ENCODE peak calls at places on chromosomes 11 and 22, in nine cellular contexts. One of them, this sample, is unnamed.

GRCh38 chr22:49667236-49667635 is 160.4 kb downstream of the BRD1 start:
- DNase-seq in transverse colon: peak; percentile 22
- DNase-seq in ACHN: no peak
- DNase-seq in cardiac fibroblast: peak; percentile 1
- DNase-seq in A549: no peak
- DNase-seq in endothelial cell of umbilical vein: peak; percentile 39
- DNase-seq in neuronal stem cell: no peak
- DNase-seq in endothelial cell: peak; percentile 43
- DNase-seq in RWPE1: no peak
- DNase-seq in this sample: no peak

GRCh38 chr11:60844045-60844869 is 2.3 kb downstream of the CCDC86 start:
- DNase-seq in transverse colon: no peak
- DNase-seq in ACHN: no peak
- DNase-seq in cardiac fibroblast: no peak
- DNase-seq in A549: no peak
- DNase-seq in endothelial cell of umbilical vein: no peak
- DNase-seq in neuronal stem cell: no peak
- DNase-seq in endothelial cell: no peak
- DNase-seq in RWPE1: no peak
- DNase-seq in this sample: no peak

GRCh38 chr22:19235874-19236273 is 55.6 kb downstream of the CLTCL1 start:
- DNase-seq in transverse colon: no peak
- DNase-seq in ACHN: no peak
- DNase-seq in cardiac fibroblast: no peak
- DNase-seq in A549: no peak
- DNase-seq in endothelial cell of umbilical vein: no peak
- DNase-seq in neuronal stem cell: no peak
- DNase-seq in endothelial cell: no peak
- DNase-seq in RWPE1: no peak
- DNase-seq in this sample: no peak

GRCh38 chr22:27317961-27318360 is 483.6 kb downstream of the MN1 start:
- DNase-seq in transverse colon: peak; percentile 43
- DNase-seq in ACHN: peak; percentile 85
- DNase-seq in cardiac fibroblast: no peak
- DNase-seq in A549: no peak
- DNase-seq in endothelial cell of umbilical vein: no peak
- DNase-seq in neuronal stem cell: no peak
- DNase-seq in endothelial cell: no peak
- DNase-seq in RWPE1: no peak
- DNase-seq in this sample: peak; percentile 77

GRCh38 chr11:64285885-64286800 is 495 bp downstream of the GPR137 start:
- DNase-seq in transverse colon: peak; percentile 49
- DNase-seq in ACHN: peak; percentile 28
- DNase-seq in cardiac fibroblast: no peak
- DNase-seq in A549: peak; percentile 65
- DNase-seq in endothelial cell of umbilical vein: no peak
- DNase-seq in neuronal stem cell: no peak
- DNase-seq in endothelial cell: no peak
- DNase-seq in RWPE1: no peak
- DNase-seq in this sample: no peak

GRCh38 chr22:35314161-35314942 is 14.7 kb downstream of the TOM1 start:
- DNase-seq in transverse colon: peak; percentile 65
- DNase-seq in ACHN: no peak
- DNase-seq in cardiac fibroblast: no peak
- DNase-seq in A549: no peak
- DNase-seq in endothelial cell of umbilical vein: no peak
- DNase-seq in neuronal stem cell: no peak
- DNase-seq in endothelial cell: no peak
- DNase-seq in RWPE1: no peak
- DNase-seq in this sample: peak; percentile 65

GRCh38 chr22:44758354-44758969 is 6.1 kb downstream of the ARHGAP8 start:
- DNase-seq in transverse colon: no peak
- DNase-seq in ACHN: peak; percentile 43
- DNase-seq in cardiac fibroblast: peak; percentile 44
- DNase-seq in A549: no peak
- DNase-seq in endothelial cell of umbilical vein: no peak
- DNase-seq in neuronal stem cell: no peak
- DNase-seq in endothelial cell: no peak
- DNase-seq in RWPE1: peak; percentile 51
- DNase-seq in this sample: peak; percentile 77

GRCh38 chr22:36419177-36419911 is 31.6 kb upstream of the MYH9 start:
- DNase-seq in transverse colon: peak; percentile 67
- DNase-seq in ACHN: no peak
- DNase-seq in cardiac fibroblast: peak; percentile 90
- DNase-seq in A549: no peak
- DNase-seq in endothelial cell of umbilical vein: peak; percentile 59
- DNase-seq in neuronal stem cell: no peak
- DNase-seq in endothelial cell: no peak
- DNase-seq in RWPE1: no peak
- DNase-seq in this sample: peak; percentile 87

GRCh38 chr11:69393865-69394233 is 87.6 kb upstream of the LINC01488 start:
- DNase-seq in transverse colon: no peak
- DNase-seq in ACHN: no peak
- DNase-seq in cardiac fibroblast: no peak
- DNase-seq in A549: no peak
- DNase-seq in endothelial cell of umbilical vein: no peak
- DNase-seq in neuronal stem cell: no peak
- DNase-seq in endothelial cell: no peak
- DNase-seq in RWPE1: no peak
- DNase-seq in this sample: no peak

GRCh38 chr11:91248199-91248807 is 976.3 kb upstream of the FAT3 start:
- DNase-seq in transverse colon: no peak
- DNase-seq in ACHN: peak; percentile 42
- DNase-seq in cardiac fibroblast: peak; percentile 53
- DNase-seq in A549: peak; percentile 2
- DNase-seq in endothelial cell of umbilical vein: peak; percentile 56
- DNase-seq in neuronal stem cell: peak; percentile 33
- DNase-seq in endothelial cell: peak; percentile 35
- DNase-seq in RWPE1: peak; percentile 12
- DNase-seq in this sample: peak; percentile 24

GRCh38 chr22:44211256-44211945 is 30.7 kb downstream of the PARVG start:
- DNase-seq in transverse colon: peak; percentile 14
- DNase-seq in ACHN: no peak
- DNase-seq in cardiac fibroblast: peak; percentile 47
- DNase-seq in A549: no peak
- DNase-seq in endothelial cell of umbilical vein: no peak
- DNase-seq in neuronal stem cell: no peak
- DNase-seq in endothelial cell: no peak
- DNase-seq in RWPE1: no peak
- DNase-seq in this sample: no peak

GRCh38 chr11:110295487-110296225 is 758 bp downstream of the RDX start:
- DNase-seq in transverse colon: peak; percentile 58
- DNase-seq in ACHN: peak; percentile 64
- DNase-seq in cardiac fibroblast: peak; percentile 37
- DNase-seq in A549: no peak
- DNase-seq in endothelial cell of umbilical vein: peak; percentile 64
- DNase-seq in neuronal stem cell: peak; percentile 55
- DNase-seq in endothelial cell: peak; percentile 44
- DNase-seq in RWPE1: peak; percentile 48
- DNase-seq in this sample: peak; percentile 8

GRCh38 chr11:26584818-26585217 is 12.8 kb upstream of the MUC15 start:
- DNase-seq in transverse colon: no peak
- DNase-seq in ACHN: no peak
- DNase-seq in cardiac fibroblast: no peak
- DNase-seq in A549: no peak
- DNase-seq in endothelial cell of umbilical vein: no peak
- DNase-seq in neuronal stem cell: no peak
- DNase-seq in endothelial cell: no peak
- DNase-seq in RWPE1: peak; percentile 25
- DNase-seq in this sample: no peak

GRCh38 chr11:12066056-12066798 is 44.2 kb upstream of the MICAL2 start:
- DNase-seq in transverse colon: peak; percentile 38
- DNase-seq in ACHN: peak; percentile 97
- DNase-seq in cardiac fibroblast: peak; percentile 74
- DNase-seq in A549: peak; percentile 81
- DNase-seq in endothelial cell of umbilical vein: peak; percentile 54
- DNase-seq in neuronal stem cell: no peak
- DNase-seq in endothelial cell: no peak
- DNase-seq in RWPE1: peak; percentile 88
- DNase-seq in this sample: peak; percentile 80

GRCh38 chr11:61495801-61496601 is 12.5 kb upstream of the LRRC10B start:
- DNase-seq in transverse colon: no peak
- DNase-seq in ACHN: no peak
- DNase-seq in cardiac fibroblast: no peak
- DNase-seq in A549: no peak
- DNase-seq in endothelial cell of umbilical vein: no peak
- DNase-seq in neuronal stem cell: no peak
- DNase-seq in endothelial cell: no peak
- DNase-seq in RWPE1: no peak
- DNase-seq in this sample: peak; percentile 12

GRCh38 chr11:46119352-46120216 is 1.7 kb downstream of the PHF21A start:
- DNase-seq in transverse colon: peak; percentile 59
- DNase-seq in ACHN: peak; percentile 50
- DNase-seq in cardiac fibroblast: peak; percentile 82
- DNase-seq in A549: no peak
- DNase-seq in endothelial cell of umbilical vein: peak; percentile 48
- DNase-seq in neuronal stem cell: peak; percentile 61
- DNase-seq in endothelial cell: peak; percentile 59
- DNase-seq in RWPE1: peak; percentile 29
- DNase-seq in this sample: peak; percentile 35

GRCh38 chr22:29481265-29482000 is 1.4 kb downstream of the NEFH start:
- DNase-seq in transverse colon: no peak
- DNase-seq in ACHN: no peak
- DNase-seq in cardiac fibroblast: no peak
- DNase-seq in A549: no peak
- DNase-seq in endothelial cell of umbilical vein: no peak
- DNase-seq in neuronal stem cell: no peak
- DNase-seq in endothelial cell: peak; percentile 25
- DNase-seq in RWPE1: no peak
- DNase-seq in this sample: no peak

GRCh38 chr11:109222730-109223129 is 199.3 kb upstream of the C11orf87 start:
- DNase-seq in transverse colon: no peak
- DNase-seq in ACHN: no peak
- DNase-seq in cardiac fibroblast: no peak
- DNase-seq in A549: no peak
- DNase-seq in endothelial cell of umbilical vein: no peak
- DNase-seq in neuronal stem cell: no peak
- DNase-seq in endothelial cell: no peak
- DNase-seq in RWPE1: no peak
- DNase-seq in this sample: no peak

GRCh38 chr11:12598330-12599256 is 75.6 kb upstream of the TEAD1 start:
- DNase-seq in transverse colon: no peak
- DNase-seq in ACHN: no peak
- DNase-seq in cardiac fibroblast: peak; percentile 49
- DNase-seq in A549: no peak
- DNase-seq in endothelial cell of umbilical vein: peak; percentile 38
- DNase-seq in neuronal stem cell: no peak
- DNase-seq in endothelial cell: no peak
- DNase-seq in RWPE1: no peak
- DNase-seq in this sample: no peak

GRCh38 chr22:31447337-31447736 is 42.3 kb downstream of the EIF4ENIF1 start:
- DNase-seq in transverse colon: no peak
- DNase-seq in ACHN: no peak
- DNase-seq in cardiac fibroblast: no peak
- DNase-seq in A549: no peak
- DNase-seq in endothelial cell of umbilical vein: no peak
- DNase-seq in neuronal stem cell: no peak
- DNase-seq in endothelial cell: no peak
- DNase-seq in RWPE1: no peak
- DNase-seq in this sample: no peak

GRCh38 chr11:107563702-107564101 is 1.8 kb downstream of the ALKBH8 start:
- DNase-seq in transverse colon: peak; percentile 16
- DNase-seq in ACHN: peak; percentile 59
- DNase-seq in cardiac fibroblast: peak; percentile 69
- DNase-seq in A549: peak; percentile 26
- DNase-seq in endothelial cell of umbilical vein: peak; percentile 69
- DNase-seq in neuronal stem cell: no peak
- DNase-seq in endothelial cell: peak; percentile 18
- DNase-seq in RWPE1: peak; percentile 29
- DNase-seq in this sample: peak; percentile 41

GRCh38 chr11:95703059-95703458 is 86.5 kb downstream of the FAM76B start:
- DNase-seq in transverse colon: no peak
- DNase-seq in ACHN: no peak
- DNase-seq in cardiac fibroblast: no peak
- DNase-seq in A549: no peak
- DNase-seq in endothelial cell of umbilical vein: no peak
- DNase-seq in neuronal stem cell: no peak
- DNase-seq in endothelial cell: no peak
- DNase-seq in RWPE1: no peak
- DNase-seq in this sample: no peak

GRCh38 chr22:38067028-38067415 is 9.8 kb downstream of the PICK1 start:
- DNase-seq in transverse colon: no peak
- DNase-seq in ACHN: no peak
- DNase-seq in cardiac fibroblast: no peak
- DNase-seq in A549: no peak
- DNase-seq in endothelial cell of umbilical vein: no peak
- DNase-seq in neuronal stem cell: no peak
- DNase-seq in endothelial cell: no peak
- DNase-seq in RWPE1: no peak
- DNase-seq in this sample: no peak